ENCODE peak calls at places on chromosome X, in seven cellular contexts. M is upper lobe of right lung; V is T-helper 2 cell; W is K562; Z is stimulated activated CD8-positive, alpha-beta memory T cell treated with anti-CD3 and anti-CD28 coated beads, Interleukin-15, amount 100 ng/mL, for 24 hours; O is GM03348; Q is cardiac muscle cell. B is an unnamed sample.

GRCh38 chrX:47562615-47563243 is 1.7 kb downstream of the ARAF start:
- DNase-seq in Q (peak), V (peak), O (peak), W (no peak), M (no peak), Z (no peak), B (no peak)

GRCh38 chrX:86047174-86047991 is at the start of gene CHM:
- DNase-seq in W (peak), M (peak), O (peak), Q (peak), V (peak), Z (peak), B (peak)

GRCh38 chrX:4263005-4263404 is 549.6 kb upstream of the PRKX start:
- DNase-seq in O (no peak), M (no peak), V (no peak), Q (no peak), Z (no peak), W (no peak), B (no peak)

GRCh38 chrX:116240446-116240845 is 69.9 kb downstream of the AGTR2 start:
- DNase-seq in W (no peak), O (no peak), Q (no peak), V (no peak), M (no peak), Z (no peak), B (no peak)

GRCh38 chrX:73903941-73904340 is 340.9 kb downstream of the CHIC1 start:
- DNase-seq in W (no peak), Z (no peak), M (no peak), Q (peak), V (no peak), O (no peak), B (no peak)

GRCh38 chrX:8607326-8607725 is 124.6 kb downstream of the ANOS1 start:
- DNase-seq in O (no peak), V (no peak), M (no peak), W (no peak), Z (no peak), Q (peak), B (no peak)

GRCh38 chrX:12917753-12918152 is 11.3 kb downstream of the TLR8 start:
- DNase-seq in Q (no peak), O (no peak), M (no peak), V (no peak), Z (no peak), W (no peak), B (no peak)

GRCh38 chrX:70664726-70665125 is 220.1 kb downstream of the DLG3 start:
- DNase-seq in V (peak), Z (no peak), W (no peak), Q (peak), M (no peak), O (peak), B (no peak)

GRCh38 chrX:68830486-68831404 is 1.9 kb downstream of the EFNB1 start:
- DNase-seq in V (no peak), W (no peak), O (no peak), Q (no peak), M (no peak), Z (no peak), B (no peak)

GRCh38 chrX:15451913-15452312 is 41.2 kb downstream of the PIR start:
- DNase-seq in V (no peak), W (no peak), Z (no peak), M (no peak), Q (peak), O (no peak), B (no peak)

GRCh38 chrX:71366674-71367256 is 608 bp downstream of the TAF1 start:
- DNase-seq in O (peak), Q (peak), M (peak), Z (no peak), V (peak), W (peak), B (peak)

GRCh38 chrX:47958943-47959342 is 44.8 kb downstream of the ZNF182 start:
- DNase-seq in M (no peak), W (no peak), V (no peak), O (peak), Q (peak), Z (no peak), B (peak)

GRCh38 chrX:24643116-24643515 is 4.0 kb downstream of the PCYT1B start:
- DNase-seq in M (no peak), Q (no peak), O (no peak), V (no peak), Z (no peak), W (peak), B (no peak)

GRCh38 chrX:154980330-154981115 is 42.0 kb downstream of the F8 start:
- DNase-seq in O (peak), Z (peak), Q (peak), W (peak), M (peak), V (peak), B (peak)

GRCh38 chrX:13428055-13428786 is 108.4 kb upstream of the ATXN3L start:
- DNase-seq in M (no peak), O (peak), Q (peak), V (no peak), Z (no peak), W (no peak), B (no peak)

GRCh38 chrX:40805404-40805803 is 70.1 kb upstream of the MED14 start:
- DNase-seq in W (peak), M (no peak), Q (no peak), O (no peak), V (no peak), Z (no peak), B (no peak)

GRCh38 chrX:68574240-68574639 is 73.2 kb upstream of the STARD8 start:
- DNase-seq in Z (no peak), M (no peak), Q (no peak), O (no peak), W (no peak), V (peak), B (no peak)

GRCh38 chrX:2928583-2929434 is at the start of gene ARSD:
- DNase-seq in M (peak), Q (peak), O (peak), V (peak), W (no peak), Z (peak), B (peak)